ENCODE peak calls at places on chromosomes 16 and 17, in eight cellular contexts. One of them, this sample, is unnamed.

GRCh38 chr17:57158296-57158695 is 73.2 kb downstream of the AKAP1 start:
- DNase-seq in activated CD8-positive, alpha-beta T cell treated with anti-CD3 and anti-CD28 coated beads for 36 hours: no peak
- DNase-seq in fibroblast of villous mesenchyme: no peak
- DNase-seq in kidney: no peak
- DNase-seq in cardiac fibroblast: no peak
- DNase-seq in mesothelial cell of epicardium: no peak
- DNase-seq in heart left ventricle: no peak
- DNase-seq in DND-41: no peak
- DNase-seq in this sample: no peak

GRCh38 chr17:42459256-42459982 is 741 bp downstream of the ATP6V0A1 start:
- DNase-seq in activated CD8-positive, alpha-beta T cell treated with anti-CD3 and anti-CD28 coated beads for 36 hours: peak
- DNase-seq in fibroblast of villous mesenchyme: peak
- DNase-seq in kidney: peak
- DNase-seq in cardiac fibroblast: peak
- DNase-seq in mesothelial cell of epicardium: peak
- DNase-seq in heart left ventricle: peak
- DNase-seq in DND-41: no peak
- DNase-seq in this sample: no peak

GRCh38 chr16:50591800-50592771 is 43.9 kb downstream of the NKD1 start:
- DNase-seq in activated CD8-positive, alpha-beta T cell treated with anti-CD3 and anti-CD28 coated beads for 36 hours: no peak
- DNase-seq in fibroblast of villous mesenchyme: no peak
- DNase-seq in kidney: peak
- DNase-seq in cardiac fibroblast: no peak
- DNase-seq in mesothelial cell of epicardium: peak
- DNase-seq in heart left ventricle: peak
- DNase-seq in DND-41: no peak
- DNase-seq in this sample: no peak

GRCh38 chr16:31452631-31453106 is 6.6 kb upstream of the ARMC5 start:
- DNase-seq in activated CD8-positive, alpha-beta T cell treated with anti-CD3 and anti-CD28 coated beads for 36 hours: no peak
- DNase-seq in fibroblast of villous mesenchyme: peak
- DNase-seq in kidney: peak
- DNase-seq in cardiac fibroblast: peak
- DNase-seq in mesothelial cell of epicardium: no peak
- DNase-seq in heart left ventricle: no peak
- DNase-seq in DND-41: no peak
- DNase-seq in this sample: no peak

GRCh38 chr16:51151951-51152663 is 1.0 kb upstream of the SALL1 start:
- DNase-seq in activated CD8-positive, alpha-beta T cell treated with anti-CD3 and anti-CD28 coated beads for 36 hours: no peak
- DNase-seq in fibroblast of villous mesenchyme: peak
- DNase-seq in kidney: peak
- DNase-seq in cardiac fibroblast: peak
- DNase-seq in mesothelial cell of epicardium: no peak
- DNase-seq in heart left ventricle: peak
- DNase-seq in DND-41: no peak
- DNase-seq in this sample: no peak

GRCh38 chr16:67187175-67187900 is 2.6 kb downstream of the EXOC3L1 start:
- DNase-seq in activated CD8-positive, alpha-beta T cell treated with anti-CD3 and anti-CD28 coated beads for 36 hours: no peak
- DNase-seq in fibroblast of villous mesenchyme: no peak
- DNase-seq in kidney: no peak
- DNase-seq in cardiac fibroblast: no peak
- DNase-seq in mesothelial cell of epicardium: no peak
- DNase-seq in heart left ventricle: no peak
- DNase-seq in DND-41: no peak
- DNase-seq in this sample: no peak

GRCh38 chr16:12406158-12406557 is 397.5 kb downstream of the CPPED1 start:
- DNase-seq in activated CD8-positive, alpha-beta T cell treated with anti-CD3 and anti-CD28 coated beads for 36 hours: no peak
- DNase-seq in fibroblast of villous mesenchyme: peak
- DNase-seq in kidney: no peak
- DNase-seq in cardiac fibroblast: no peak
- DNase-seq in mesothelial cell of epicardium: no peak
- DNase-seq in heart left ventricle: no peak
- DNase-seq in DND-41: no peak
- DNase-seq in this sample: no peak

GRCh38 chr17:45020354-45021138 is 30.9 kb downstream of the DCAKD start:
- DNase-seq in activated CD8-positive, alpha-beta T cell treated with anti-CD3 and anti-CD28 coated beads for 36 hours: no peak
- DNase-seq in fibroblast of villous mesenchyme: no peak
- DNase-seq in kidney: peak
- DNase-seq in cardiac fibroblast: peak
- DNase-seq in mesothelial cell of epicardium: no peak
- DNase-seq in heart left ventricle: no peak
- DNase-seq in DND-41: no peak
- DNase-seq in this sample: no peak

GRCh38 chr17:74307984-74308773 is 17.8 kb upstream of the KIF19 start:
- DNase-seq in activated CD8-positive, alpha-beta T cell treated with anti-CD3 and anti-CD28 coated beads for 36 hours: no peak
- DNase-seq in fibroblast of villous mesenchyme: no peak
- DNase-seq in kidney: peak
- DNase-seq in cardiac fibroblast: peak
- DNase-seq in mesothelial cell of epicardium: no peak
- DNase-seq in heart left ventricle: peak
- DNase-seq in DND-41: no peak
- DNase-seq in this sample: no peak

GRCh38 chr17:33012522-33013033 is 20.9 kb downstream of the SPACA3 start:
- DNase-seq in activated CD8-positive, alpha-beta T cell treated with anti-CD3 and anti-CD28 coated beads for 36 hours: no peak
- DNase-seq in fibroblast of villous mesenchyme: peak
- DNase-seq in kidney: no peak
- DNase-seq in cardiac fibroblast: peak
- DNase-seq in mesothelial cell of epicardium: no peak
- DNase-seq in heart left ventricle: no peak
- DNase-seq in DND-41: no peak
- DNase-seq in this sample: no peak

GRCh38 chr17:55411463-55411855 is 10.2 kb downstream of the MMD start:
- DNase-seq in activated CD8-positive, alpha-beta T cell treated with anti-CD3 and anti-CD28 coated beads for 36 hours: no peak
- DNase-seq in fibroblast of villous mesenchyme: no peak
- DNase-seq in kidney: no peak
- DNase-seq in cardiac fibroblast: no peak
- DNase-seq in mesothelial cell of epicardium: no peak
- DNase-seq in heart left ventricle: no peak
- DNase-seq in DND-41: no peak
- DNase-seq in this sample: no peak

GRCh38 chr17:34237458-34237857 is 17.6 kb upstream of the CCL2 start:
- DNase-seq in activated CD8-positive, alpha-beta T cell treated with anti-CD3 and anti-CD28 coated beads for 36 hours: no peak
- DNase-seq in fibroblast of villous mesenchyme: no peak
- DNase-seq in kidney: no peak
- DNase-seq in cardiac fibroblast: no peak
- DNase-seq in mesothelial cell of epicardium: no peak
- DNase-seq in heart left ventricle: no peak
- DNase-seq in DND-41: no peak
- DNase-seq in this sample: no peak

GRCh38 chr16:28491080-28491969 is 549 bp downstream of the CLN3 start:
- DNase-seq in activated CD8-positive, alpha-beta T cell treated with anti-CD3 and anti-CD28 coated beads for 36 hours: peak
- DNase-seq in fibroblast of villous mesenchyme: peak
- DNase-seq in kidney: peak
- DNase-seq in cardiac fibroblast: peak
- DNase-seq in mesothelial cell of epicardium: peak
- DNase-seq in heart left ventricle: peak
- DNase-seq in DND-41: peak
- DNase-seq in this sample: no peak

GRCh38 chr17:44909681-44910144 is 5.6 kb downstream of the GFAP start:
- DNase-seq in activated CD8-positive, alpha-beta T cell treated with anti-CD3 and anti-CD28 coated beads for 36 hours: no peak
- DNase-seq in fibroblast of villous mesenchyme: peak
- DNase-seq in kidney: no peak
- DNase-seq in cardiac fibroblast: peak
- DNase-seq in mesothelial cell of epicardium: no peak
- DNase-seq in heart left ventricle: no peak
- DNase-seq in DND-41: no peak
- DNase-seq in this sample: no peak

GRCh38 chr16:76653390-76654026 is 376.3 kb downstream of the CNTNAP4 start:
- DNase-seq in activated CD8-positive, alpha-beta T cell treated with anti-CD3 and anti-CD28 coated beads for 36 hours: peak
- DNase-seq in fibroblast of villous mesenchyme: peak
- DNase-seq in kidney: no peak
- DNase-seq in cardiac fibroblast: peak
- DNase-seq in mesothelial cell of epicardium: no peak
- DNase-seq in heart left ventricle: no peak
- DNase-seq in DND-41: peak
- DNase-seq in this sample: no peak

GRCh38 chr17:42853597-42853967 is 2.6 kb downstream of the AOC3 start:
- DNase-seq in activated CD8-positive, alpha-beta T cell treated with anti-CD3 and anti-CD28 coated beads for 36 hours: no peak
- DNase-seq in fibroblast of villous mesenchyme: no peak
- DNase-seq in kidney: peak
- DNase-seq in cardiac fibroblast: no peak
- DNase-seq in mesothelial cell of epicardium: no peak
- DNase-seq in heart left ventricle: no peak
- DNase-seq in DND-41: no peak
- DNase-seq in this sample: no peak

GRCh38 chr17:59647288-59647687 is 27.6 kb downstream of the CLTC start:
- DNase-seq in activated CD8-positive, alpha-beta T cell treated with anti-CD3 and anti-CD28 coated beads for 36 hours: no peak
- DNase-seq in fibroblast of villous mesenchyme: no peak
- DNase-seq in kidney: no peak
- DNase-seq in cardiac fibroblast: no peak
- DNase-seq in mesothelial cell of epicardium: no peak
- DNase-seq in heart left ventricle: no peak
- DNase-seq in DND-41: no peak
- DNase-seq in this sample: no peak

GRCh38 chr16:31301708-31302400 is 42.1 kb downstream of the ITGAM start:
- DNase-seq in activated CD8-positive, alpha-beta T cell treated with anti-CD3 and anti-CD28 coated beads for 36 hours: peak
- DNase-seq in fibroblast of villous mesenchyme: peak
- DNase-seq in kidney: no peak
- DNase-seq in cardiac fibroblast: peak
- DNase-seq in mesothelial cell of epicardium: no peak
- DNase-seq in heart left ventricle: no peak
- DNase-seq in DND-41: no peak
- DNase-seq in this sample: no peak

GRCh38 chr17:29291163-29291752 is 2.7 kb downstream of the NUFIP2 start:
- DNase-seq in activated CD8-positive, alpha-beta T cell treated with anti-CD3 and anti-CD28 coated beads for 36 hours: peak
- DNase-seq in fibroblast of villous mesenchyme: peak
- DNase-seq in kidney: no peak
- DNase-seq in cardiac fibroblast: peak
- DNase-seq in mesothelial cell of epicardium: no peak
- DNase-seq in heart left ventricle: no peak
- DNase-seq in DND-41: peak
- DNase-seq in this sample: no peak

GRCh38 chr16:78929798-78930197 is 670.7 kb downstream of the MAF start:
- DNase-seq in activated CD8-positive, alpha-beta T cell treated with anti-CD3 and anti-CD28 coated beads for 36 hours: no peak
- DNase-seq in fibroblast of villous mesenchyme: no peak
- DNase-seq in kidney: no peak
- DNase-seq in cardiac fibroblast: no peak
- DNase-seq in mesothelial cell of epicardium: no peak
- DNase-seq in heart left ventricle: no peak
- DNase-seq in DND-41: no peak
- DNase-seq in this sample: no peak

GRCh38 chr17:17739388-17740066 is 58.3 kb downstream of the RAI1 start:
- DNase-seq in activated CD8-positive, alpha-beta T cell treated with anti-CD3 and anti-CD28 coated beads for 36 hours: no peak
- DNase-seq in fibroblast of villous mesenchyme: peak
- DNase-seq in kidney: peak
- DNase-seq in cardiac fibroblast: peak
- DNase-seq in mesothelial cell of epicardium: no peak
- DNase-seq in heart left ventricle: peak
- DNase-seq in DND-41: no peak
- DNase-seq in this sample: no peak

GRCh38 chr17:59152925-59153324 is 2.1 kb downstream of the SKA2 start:
- DNase-seq in activated CD8-positive, alpha-beta T cell treated with anti-CD3 and anti-CD28 coated beads for 36 hours: no peak
- DNase-seq in fibroblast of villous mesenchyme: peak
- DNase-seq in kidney: no peak
- DNase-seq in cardiac fibroblast: no peak
- DNase-seq in mesothelial cell of epicardium: no peak
- DNase-seq in heart left ventricle: no peak
- DNase-seq in DND-41: no peak
- DNase-seq in this sample: no peak

GRCh38 chr16:70735141-70735979 is 49.5 kb upstream of the MTSS2 start:
- DNase-seq in activated CD8-positive, alpha-beta T cell treated with anti-CD3 and anti-CD28 coated beads for 36 hours: no peak
- DNase-seq in fibroblast of villous mesenchyme: peak
- DNase-seq in kidney: no peak
- DNase-seq in cardiac fibroblast: peak
- DNase-seq in mesothelial cell of epicardium: no peak
- DNase-seq in heart left ventricle: peak
- DNase-seq in DND-41: no peak
- DNase-seq in this sample: no peak

GRCh38 chr17:38746893-38747384 is 1.2 kb downstream of the PCGF2 start:
- DNase-seq in activated CD8-positive, alpha-beta T cell treated with anti-CD3 and anti-CD28 coated beads for 36 hours: no peak
- DNase-seq in fibroblast of villous mesenchyme: no peak
- DNase-seq in kidney: no peak
- DNase-seq in cardiac fibroblast: no peak
- DNase-seq in mesothelial cell of epicardium: no peak
- DNase-seq in heart left ventricle: no peak
- DNase-seq in DND-41: no peak
- DNase-seq in this sample: no peak
- TF ChIP-seq CTCF in activated CD8-positive, alpha-beta T cell treated with anti-CD3 and anti-CD28 coated beads for 36 hours: no peak
- TF ChIP-seq CTCF in fibroblast of villous mesenchyme: no peak
- TF ChIP-seq CTCF in kidney: no peak
- TF ChIP-seq CTCF in cardiac fibroblast: no peak
- TF ChIP-seq CTCF in mesothelial cell of epicardium: no peak
- TF ChIP-seq CTCF in heart left ventricle: no peak
- TF ChIP-seq CTCF in DND-41: no peak
- TF ChIP-seq CTCF in this sample: no peak

GRCh38 chr16:55512941-55513340 is 4.1 kb downstream of the LPCAT2 start:
- DNase-seq in activated CD8-positive, alpha-beta T cell treated with anti-CD3 and anti-CD28 coated beads for 36 hours: no peak
- DNase-seq in fibroblast of villous mesenchyme: no peak
- DNase-seq in kidney: no peak
- DNase-seq in cardiac fibroblast: no peak
- DNase-seq in mesothelial cell of epicardium: no peak
- DNase-seq in heart left ventricle: no peak
- DNase-seq in DND-41: no peak
- DNase-seq in this sample: no peak
- TF ChIP-seq CTCF in activated CD8-positive, alpha-beta T cell treated with anti-CD3 and anti-CD28 coated beads for 36 hours: no peak
- TF ChIP-seq CTCF in fibroblast of villous mesenchyme: no peak
- TF ChIP-seq CTCF in kidney: no peak
- TF ChIP-seq CTCF in cardiac fibroblast: no peak
- TF ChIP-seq CTCF in mesothelial cell of epicardium: no peak
- TF ChIP-seq CTCF in heart left ventricle: no peak
- TF ChIP-seq CTCF in DND-41: no peak
- TF ChIP-seq CTCF in this sample: no peak

DNA sequence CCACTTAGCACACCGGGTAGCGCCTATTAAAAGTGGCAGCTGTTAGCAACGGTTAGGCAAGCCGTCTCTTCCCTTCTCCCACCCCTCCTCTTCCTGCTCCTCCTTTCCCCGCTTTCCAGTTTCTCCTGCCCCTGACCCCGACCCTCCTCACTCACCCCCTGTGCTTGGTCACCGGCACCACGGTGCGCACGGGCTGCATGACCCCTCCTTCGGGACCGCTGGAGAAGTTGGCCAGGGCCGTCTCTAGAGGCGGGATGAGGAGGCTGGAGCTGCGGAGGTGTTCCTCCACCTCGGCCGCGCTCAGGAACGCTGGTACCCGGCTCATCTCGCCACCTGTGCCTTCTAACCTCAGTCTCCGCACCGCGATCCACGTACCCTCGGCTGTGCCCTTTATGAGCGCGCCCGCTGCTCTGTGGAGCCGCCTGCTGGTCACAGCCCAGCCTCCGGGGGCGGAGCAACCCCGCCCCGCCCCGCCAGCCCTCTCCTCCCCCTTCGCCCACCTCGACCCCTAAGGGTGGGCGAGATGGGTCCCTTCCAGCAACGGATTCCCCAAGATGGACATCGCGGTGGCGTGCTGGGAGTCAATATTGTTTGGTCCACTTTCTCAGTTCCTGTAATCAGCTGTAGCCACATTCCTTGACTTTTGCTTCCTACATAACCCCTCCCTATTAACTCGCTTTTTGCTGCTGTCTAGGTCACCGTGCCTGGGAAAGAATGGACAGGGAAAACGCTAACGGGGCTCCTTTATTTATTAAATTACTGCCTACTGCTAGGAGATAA is at the start of gene CRYM:
- DNase-seq in activated CD8-positive, alpha-beta T cell treated with anti-CD3 and anti-CD28 coated beads for 36 hours: peak
- DNase-seq in fibroblast of villous mesenchyme: no peak
- DNase-seq in kidney: peak
- DNase-seq in cardiac fibroblast: peak
- DNase-seq in mesothelial cell of epicardium: peak
- DNase-seq in heart left ventricle: peak
- DNase-seq in DND-41: no peak
- DNase-seq in this sample: peak
- TF ChIP-seq CTCF in activated CD8-positive, alpha-beta T cell treated with anti-CD3 and anti-CD28 coated beads for 36 hours: peak
- TF ChIP-seq CTCF in fibroblast of villous mesenchyme: peak
- TF ChIP-seq CTCF in kidney: peak
- TF ChIP-seq CTCF in cardiac fibroblast: peak
- TF ChIP-seq CTCF in mesothelial cell of epicardium: peak
- TF ChIP-seq CTCF in heart left ventricle: peak
- TF ChIP-seq CTCF in DND-41: no peak
- TF ChIP-seq CTCF in this sample: peak

GRCh38 chr17:81527591-81528383 is at the start of gene FSCN2:
- DNase-seq in activated CD8-positive, alpha-beta T cell treated with anti-CD3 and anti-CD28 coated beads for 36 hours: no peak
- DNase-seq in fibroblast of villous mesenchyme: no peak
- DNase-seq in kidney: peak
- DNase-seq in cardiac fibroblast: no peak
- DNase-seq in mesothelial cell of epicardium: no peak
- DNase-seq in heart left ventricle: no peak
- DNase-seq in DND-41: no peak
- DNase-seq in this sample: no peak
- TF ChIP-seq CTCF in activated CD8-positive, alpha-beta T cell treated with anti-CD3 and anti-CD28 coated beads for 36 hours: no peak
- TF ChIP-seq CTCF in fibroblast of villous mesenchyme: peak
- TF ChIP-seq CTCF in kidney: peak
- TF ChIP-seq CTCF in cardiac fibroblast: peak
- TF ChIP-seq CTCF in mesothelial cell of epicardium: no peak
- TF ChIP-seq CTCF in heart left ventricle: no peak
- TF ChIP-seq CTCF in DND-41: no peak
- TF ChIP-seq CTCF in this sample: no peak